ENCODE peak calls at places on chromosomes 16 and 17, in nine cellular contexts. One of them, this sample, is unnamed.

GRCh38 chr16:10356870-10357842 is 28.7 kb upstream of the ATF7IP2 start:
- DNase-seq in EH: no peak
- DNase-seq in breast epithelium: no peak
- DNase-seq in cardiac septum: no peak
- DNase-seq in T-helper 2 cell: no peak
- DNase-seq in AG20443: no peak
- DNase-seq in amniotic stem cell: no peak
- DNase-seq in pons: no peak
- DNase-seq in stimulated activated CD8-positive, alpha-beta memory T cell treated with anti-CD3 and anti-CD28 coated beads, Interleukin-2, amount 100 ng/mL, for 1 hour: no peak
- DNase-seq in this sample: no peak

GRCh38 chr16:81431554-81432353 is 12.9 kb upstream of the CMIP start:
- DNase-seq in EH: peak
- DNase-seq in amniotic stem cell: peak
- DNase-seq in stimulated activated CD8-positive, alpha-beta memory T cell treated with anti-CD3 and anti-CD28 coated beads, Interleukin-2, amount 100 ng/mL, for 1 hour: no peak
- DNase-seq in cardiac septum: no peak
- DNase-seq in T-helper 2 cell: no peak
- DNase-seq in pons: no peak
- DNase-seq in AG20443: peak
- DNase-seq in breast epithelium: no peak
- DNase-seq in this sample: no peak

GRCh38 chr17:65901394-65901793 is 290.5 kb downstream of the CEP112 start:
- DNase-seq in amniotic stem cell: no peak
- DNase-seq in pons: no peak
- DNase-seq in AG20443: no peak
- DNase-seq in stimulated activated CD8-positive, alpha-beta memory T cell treated with anti-CD3 and anti-CD28 coated beads, Interleukin-2, amount 100 ng/mL, for 1 hour: no peak
- DNase-seq in T-helper 2 cell: no peak
- DNase-seq in EH: no peak
- DNase-seq in cardiac septum: no peak
- DNase-seq in breast epithelium: no peak
- DNase-seq in this sample: no peak

GRCh38 chr17:27538156-27538955 is 82.1 kb downstream of the KSR1 start:
- DNase-seq in amniotic stem cell: no peak
- DNase-seq in breast epithelium: no peak
- DNase-seq in cardiac septum: no peak
- DNase-seq in T-helper 2 cell: no peak
- DNase-seq in AG20443: no peak
- DNase-seq in EH: peak
- DNase-seq in stimulated activated CD8-positive, alpha-beta memory T cell treated with anti-CD3 and anti-CD28 coated beads, Interleukin-2, amount 100 ng/mL, for 1 hour: no peak
- DNase-seq in pons: no peak
- DNase-seq in this sample: no peak

GRCh38 chr16:69859105-69859969 is 91.8 kb upstream of the CLEC18A start:
- DNase-seq in T-helper 2 cell: no peak
- DNase-seq in breast epithelium: no peak
- DNase-seq in cardiac septum: no peak
- DNase-seq in AG20443: no peak
- DNase-seq in stimulated activated CD8-positive, alpha-beta memory T cell treated with anti-CD3 and anti-CD28 coated beads, Interleukin-2, amount 100 ng/mL, for 1 hour: no peak
- DNase-seq in pons: peak
- DNase-seq in EH: peak
- DNase-seq in amniotic stem cell: no peak
- DNase-seq in this sample: no peak

GRCh38 chr17:75843577-75844529 is at the start of gene UNC13D:
- DNase-seq in pons: no peak
- DNase-seq in amniotic stem cell: no peak
- DNase-seq in cardiac septum: no peak
- DNase-seq in stimulated activated CD8-positive, alpha-beta memory T cell treated with anti-CD3 and anti-CD28 coated beads, Interleukin-2, amount 100 ng/mL, for 1 hour: no peak
- DNase-seq in breast epithelium: no peak
- DNase-seq in T-helper 2 cell: peak
- DNase-seq in EH: no peak
- DNase-seq in AG20443: no peak
- DNase-seq in this sample: peak

GRCh38 chr16:48180868-48181480 is 25.2 kb upstream of the ABCC12 start:
- DNase-seq in EH: no peak
- DNase-seq in pons: no peak
- DNase-seq in stimulated activated CD8-positive, alpha-beta memory T cell treated with anti-CD3 and anti-CD28 coated beads, Interleukin-2, amount 100 ng/mL, for 1 hour: no peak
- DNase-seq in T-helper 2 cell: no peak
- DNase-seq in breast epithelium: no peak
- DNase-seq in AG20443: no peak
- DNase-seq in amniotic stem cell: no peak
- DNase-seq in cardiac septum: no peak
- DNase-seq in this sample: no peak

GRCh38 chr17:14058051-14058450 is 11.3 kb upstream of the COX10 start:
- DNase-seq in AG20443: peak
- DNase-seq in cardiac septum: no peak
- DNase-seq in stimulated activated CD8-positive, alpha-beta memory T cell treated with anti-CD3 and anti-CD28 coated beads, Interleukin-2, amount 100 ng/mL, for 1 hour: no peak
- DNase-seq in breast epithelium: no peak
- DNase-seq in pons: no peak
- DNase-seq in amniotic stem cell: no peak
- DNase-seq in EH: peak
- DNase-seq in T-helper 2 cell: no peak
- DNase-seq in this sample: no peak

GRCh38 chr17:55462234-55462633 is 40.6 kb upstream of the MMD start:
- DNase-seq in pons: no peak
- DNase-seq in AG20443: no peak
- DNase-seq in T-helper 2 cell: no peak
- DNase-seq in cardiac septum: no peak
- DNase-seq in stimulated activated CD8-positive, alpha-beta memory T cell treated with anti-CD3 and anti-CD28 coated beads, Interleukin-2, amount 100 ng/mL, for 1 hour: no peak
- DNase-seq in EH: no peak
- DNase-seq in breast epithelium: no peak
- DNase-seq in amniotic stem cell: no peak
- DNase-seq in this sample: no peak

GRCh38 chr17:64635647-64636305 is 26.3 kb downstream of the SMURF2 start:
- DNase-seq in amniotic stem cell: peak
- DNase-seq in stimulated activated CD8-positive, alpha-beta memory T cell treated with anti-CD3 and anti-CD28 coated beads, Interleukin-2, amount 100 ng/mL, for 1 hour: no peak
- DNase-seq in pons: no peak
- DNase-seq in EH: peak
- DNase-seq in AG20443: peak
- DNase-seq in breast epithelium: no peak
- DNase-seq in T-helper 2 cell: no peak
- DNase-seq in cardiac septum: no peak
- DNase-seq in this sample: no peak

GRCh38 chr16:65125871-65126270 is 4.0 kb upstream of the CDH11 start:
- DNase-seq in AG20443: no peak
- DNase-seq in amniotic stem cell: no peak
- DNase-seq in cardiac septum: no peak
- DNase-seq in T-helper 2 cell: no peak
- DNase-seq in pons: no peak
- DNase-seq in stimulated activated CD8-positive, alpha-beta memory T cell treated with anti-CD3 and anti-CD28 coated beads, Interleukin-2, amount 100 ng/mL, for 1 hour: no peak
- DNase-seq in breast epithelium: no peak
- DNase-seq in EH: peak
- DNase-seq in this sample: no peak

GRCh38 chr16:50326835-50327465 is 41.8 kb downstream of the BRD7 start:
- DNase-seq in T-helper 2 cell: no peak
- DNase-seq in AG20443: peak
- DNase-seq in amniotic stem cell: no peak
- DNase-seq in stimulated activated CD8-positive, alpha-beta memory T cell treated with anti-CD3 and anti-CD28 coated beads, Interleukin-2, amount 100 ng/mL, for 1 hour: peak
- DNase-seq in EH: peak
- DNase-seq in pons: peak
- DNase-seq in breast epithelium: no peak
- DNase-seq in cardiac septum: no peak
- DNase-seq in this sample: peak

GRCh38 chr17:8674344-8675305 is 44.1 kb upstream of the MYH10 start:
- DNase-seq in EH: peak
- DNase-seq in AG20443: peak
- DNase-seq in stimulated activated CD8-positive, alpha-beta memory T cell treated with anti-CD3 and anti-CD28 coated beads, Interleukin-2, amount 100 ng/mL, for 1 hour: no peak
- DNase-seq in breast epithelium: no peak
- DNase-seq in pons: no peak
- DNase-seq in T-helper 2 cell: no peak
- DNase-seq in amniotic stem cell: no peak
- DNase-seq in cardiac septum: no peak
- DNase-seq in this sample: no peak

GRCh38 chr17:60845012-60845411 is 167.4 kb downstream of the BCAS3 start:
- DNase-seq in amniotic stem cell: no peak
- DNase-seq in pons: no peak
- DNase-seq in AG20443: no peak
- DNase-seq in cardiac septum: no peak
- DNase-seq in stimulated activated CD8-positive, alpha-beta memory T cell treated with anti-CD3 and anti-CD28 coated beads, Interleukin-2, amount 100 ng/mL, for 1 hour: no peak
- DNase-seq in breast epithelium: no peak
- DNase-seq in EH: no peak
- DNase-seq in T-helper 2 cell: no peak
- DNase-seq in this sample: no peak

GRCh38 chr17:27657620-27658019 is 26.6 kb downstream of the LGALS9 start:
- DNase-seq in stimulated activated CD8-positive, alpha-beta memory T cell treated with anti-CD3 and anti-CD28 coated beads, Interleukin-2, amount 100 ng/mL, for 1 hour: no peak
- DNase-seq in amniotic stem cell: no peak
- DNase-seq in cardiac septum: no peak
- DNase-seq in breast epithelium: no peak
- DNase-seq in AG20443: no peak
- DNase-seq in pons: no peak
- DNase-seq in T-helper 2 cell: no peak
- DNase-seq in EH: peak
- DNase-seq in this sample: no peak

GRCh38 chr17:7294614-7295153 is at the start of gene YBX2:
- DNase-seq in cardiac septum: peak
- DNase-seq in T-helper 2 cell: peak
- DNase-seq in breast epithelium: peak
- DNase-seq in amniotic stem cell: no peak
- DNase-seq in AG20443: peak
- DNase-seq in EH: peak
- DNase-seq in stimulated activated CD8-positive, alpha-beta memory T cell treated with anti-CD3 and anti-CD28 coated beads, Interleukin-2, amount 100 ng/mL, for 1 hour: no peak
- DNase-seq in pons: no peak
- DNase-seq in this sample: peak

GRCh38 chr16:19644877-19645276 is 73.2 kb downstream of the KNOP1 start:
- DNase-seq in T-helper 2 cell: no peak
- DNase-seq in pons: no peak
- DNase-seq in breast epithelium: no peak
- DNase-seq in cardiac septum: no peak
- DNase-seq in amniotic stem cell: no peak
- DNase-seq in AG20443: no peak
- DNase-seq in stimulated activated CD8-positive, alpha-beta memory T cell treated with anti-CD3 and anti-CD28 coated beads, Interleukin-2, amount 100 ng/mL, for 1 hour: no peak
- DNase-seq in EH: no peak
- DNase-seq in this sample: no peak